ENCODE peak calls at places on chromosomes 11 and 22, in seven cellular contexts. One of them, this sample, is unnamed.

GRCh38 chr22:36467946-36468345 is 13.5 kb downstream of the TXN2 start:
- DNase-seq in endodermal cell: no peak
- DNase-seq in kidney: no peak
- DNase-seq in ovary: no peak
- DNase-seq in BJ: peak
- DNase-seq in thyroid gland: no peak
- DNase-seq in mucosa of descending colon: no peak
- DNase-seq in this sample: peak

GRCh38 chr11:121071456-121072236 is 29.4 kb upstream of the TECTA start:
- DNase-seq in endodermal cell: peak
- DNase-seq in BJ: no peak
- DNase-seq in mucosa of descending colon: no peak
- DNase-seq in thyroid gland: no peak
- DNase-seq in kidney: no peak
- DNase-seq in ovary: no peak
- DNase-seq in this sample: no peak

GRCh38 chr11:17382046-17382728 is 6.3 kb downstream of the KCNJ11 start:
- DNase-seq in ovary: no peak
- DNase-seq in thyroid gland: no peak
- DNase-seq in endodermal cell: no peak
- DNase-seq in BJ: no peak
- DNase-seq in mucosa of descending colon: no peak
- DNase-seq in kidney: no peak
- DNase-seq in this sample: peak

GRCh38 chr11:32082346-32082986 is 8.4 kb upstream of the RCN1 start:
- DNase-seq in BJ: no peak
- DNase-seq in kidney: no peak
- DNase-seq in endodermal cell: no peak
- DNase-seq in ovary: no peak
- DNase-seq in mucosa of descending colon: no peak
- DNase-seq in thyroid gland: no peak
- DNase-seq in this sample: no peak

GRCh38 chr11:63478896-63479295 is 12.1 kb downstream of the PLAAT5 start:
- DNase-seq in ovary: peak
- DNase-seq in mucosa of descending colon: no peak
- DNase-seq in kidney: no peak
- DNase-seq in endodermal cell: peak
- DNase-seq in BJ: peak
- DNase-seq in thyroid gland: peak
- DNase-seq in this sample: peak

GRCh38 chr22:42636506-42636905 is 3.9 kb downstream of the ATP5MGL start:
- DNase-seq in kidney: no peak
- DNase-seq in BJ: no peak
- DNase-seq in endodermal cell: no peak
- DNase-seq in ovary: no peak
- DNase-seq in thyroid gland: no peak
- DNase-seq in mucosa of descending colon: no peak
- DNase-seq in this sample: no peak

GRCh38 chr22:21823740-21824438 is 43.6 kb downstream of the MAPK1 start:
- DNase-seq in BJ: no peak
- DNase-seq in mucosa of descending colon: no peak
- DNase-seq in thyroid gland: no peak
- DNase-seq in ovary: no peak
- DNase-seq in kidney: no peak
- DNase-seq in endodermal cell: no peak
- DNase-seq in this sample: peak

GRCh38 chr11:70416881-70417280 is 18.6 kb downstream of the CTTN start:
- DNase-seq in endodermal cell: no peak
- DNase-seq in BJ: no peak
- DNase-seq in kidney: no peak
- DNase-seq in ovary: no peak
- DNase-seq in thyroid gland: no peak
- DNase-seq in mucosa of descending colon: no peak
- DNase-seq in this sample: no peak

GRCh38 chr11:2128102-2128511 is 11.1 kb downstream of the IGF2 start:
- DNase-seq in thyroid gland: no peak
- DNase-seq in ovary: no peak
- DNase-seq in endodermal cell: no peak
- DNase-seq in BJ: no peak
- DNase-seq in kidney: no peak
- DNase-seq in mucosa of descending colon: peak
- DNase-seq in this sample: no peak

GRCh38 chr11:16034074-16034473 is 322.3 kb downstream of the SOX6 start:
- DNase-seq in BJ: no peak
- DNase-seq in endodermal cell: no peak
- DNase-seq in kidney: no peak
- DNase-seq in ovary: no peak
- DNase-seq in mucosa of descending colon: no peak
- DNase-seq in thyroid gland: no peak
- DNase-seq in this sample: no peak

GRCh38 chr11:73189315-73189714 is 28.8 kb upstream of the P2RY2 start:
- DNase-seq in thyroid gland: no peak
- DNase-seq in ovary: no peak
- DNase-seq in endodermal cell: no peak
- DNase-seq in mucosa of descending colon: no peak
- DNase-seq in kidney: peak
- DNase-seq in BJ: no peak
- DNase-seq in this sample: no peak

GRCh38 chr11:12900496-12900895 is 108.6 kb upstream of the RASSF10 start:
- DNase-seq in BJ: peak
- DNase-seq in thyroid gland: no peak
- DNase-seq in endodermal cell: no peak
- DNase-seq in mucosa of descending colon: no peak
- DNase-seq in kidney: no peak
- DNase-seq in ovary: no peak
- DNase-seq in this sample: peak

GRCh38 chr22:19525116-19525660 is 978 bp upstream of the CLDN5 start:
- DNase-seq in kidney: no peak
- DNase-seq in endodermal cell: no peak
- DNase-seq in ovary: no peak
- DNase-seq in thyroid gland: no peak
- DNase-seq in mucosa of descending colon: no peak
- DNase-seq in BJ: no peak
- DNase-seq in this sample: no peak

GRCh38 chr11:114036156-114036811 is 23.2 kb upstream of the ZBTB16 start:
- DNase-seq in thyroid gland: peak
- DNase-seq in endodermal cell: peak
- DNase-seq in ovary: peak
- DNase-seq in mucosa of descending colon: peak
- DNase-seq in kidney: peak
- DNase-seq in BJ: no peak
- DNase-seq in this sample: peak
- H3K4me3 ChIP-seq in thyroid gland: peak
- H3K4me3 ChIP-seq in endodermal cell: no peak
- H3K4me3 ChIP-seq in ovary: peak
- H3K4me3 ChIP-seq in mucosa of descending colon: no peak
- H3K4me3 ChIP-seq in kidney: peak
- H3K4me3 ChIP-seq in BJ: peak
- H3K4me3 ChIP-seq in this sample: peak

DNA sequence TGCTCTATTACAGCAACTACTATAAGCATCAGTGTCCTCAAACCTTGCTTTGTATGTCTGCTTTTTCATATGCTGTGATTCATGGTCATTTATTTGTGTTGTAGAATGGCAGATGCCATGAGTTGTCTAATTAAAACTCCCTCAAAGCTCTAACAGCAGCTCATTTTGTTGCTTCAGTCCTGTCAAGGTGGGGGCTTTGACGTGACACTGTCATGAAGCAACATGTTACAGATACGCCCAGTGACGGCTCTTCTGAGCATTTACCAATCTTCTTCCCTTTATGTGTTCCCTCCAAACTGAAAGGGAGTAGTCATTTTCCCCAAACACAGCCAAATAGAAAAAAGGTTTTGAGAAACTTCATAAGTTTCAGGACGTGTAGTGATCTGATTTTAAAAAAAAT is 106.7 kb downstream of the DBX1 start:
- DNase-seq in kidney: no peak
- DNase-seq in mucosa of descending colon: no peak
- DNase-seq in BJ: no peak
- DNase-seq in endodermal cell: no peak
- DNase-seq in thyroid gland: no peak
- DNase-seq in ovary: no peak
- DNase-seq in this sample: no peak
- TF ChIP-seq CTCF in kidney: no peak
- TF ChIP-seq CTCF in mucosa of descending colon: no peak
- TF ChIP-seq CTCF in BJ: no peak
- TF ChIP-seq CTCF in endodermal cell: no peak
- TF ChIP-seq CTCF in thyroid gland: no peak
- TF ChIP-seq CTCF in ovary: no peak
- TF ChIP-seq CTCF in this sample: no peak

GRCh38 chr22:46084943-46085830 is 65.1 kb upstream of the PPARA start:
- DNase-seq in kidney: peak
- DNase-seq in thyroid gland: peak
- DNase-seq in mucosa of descending colon: peak
- DNase-seq in ovary: peak
- DNase-seq in endodermal cell: no peak
- DNase-seq in BJ: no peak
- DNase-seq in this sample: peak

GRCh38 chr22:46082633-46083032 is 67.7 kb upstream of the PPARA start:
- DNase-seq in ovary: no peak
- DNase-seq in endodermal cell: no peak
- DNase-seq in thyroid gland: no peak
- DNase-seq in kidney: no peak
- DNase-seq in mucosa of descending colon: no peak
- DNase-seq in BJ: no peak
- DNase-seq in this sample: no peak

GRCh38 chr22:46081831-46082210 is 68.5 kb upstream of the PPARA start:
- DNase-seq in ovary: no peak
- DNase-seq in BJ: no peak
- DNase-seq in thyroid gland: no peak
- DNase-seq in kidney: peak
- DNase-seq in mucosa of descending colon: peak
- DNase-seq in endodermal cell: no peak
- DNase-seq in this sample: no peak

GRCh38 chr22:46084376-46084775 is 66.0 kb upstream of the PPARA start:
- DNase-seq in BJ: no peak
- DNase-seq in thyroid gland: no peak
- DNase-seq in mucosa of descending colon: peak
- DNase-seq in endodermal cell: no peak
- DNase-seq in ovary: no peak
- DNase-seq in kidney: peak
- DNase-seq in this sample: no peak

DNA sequence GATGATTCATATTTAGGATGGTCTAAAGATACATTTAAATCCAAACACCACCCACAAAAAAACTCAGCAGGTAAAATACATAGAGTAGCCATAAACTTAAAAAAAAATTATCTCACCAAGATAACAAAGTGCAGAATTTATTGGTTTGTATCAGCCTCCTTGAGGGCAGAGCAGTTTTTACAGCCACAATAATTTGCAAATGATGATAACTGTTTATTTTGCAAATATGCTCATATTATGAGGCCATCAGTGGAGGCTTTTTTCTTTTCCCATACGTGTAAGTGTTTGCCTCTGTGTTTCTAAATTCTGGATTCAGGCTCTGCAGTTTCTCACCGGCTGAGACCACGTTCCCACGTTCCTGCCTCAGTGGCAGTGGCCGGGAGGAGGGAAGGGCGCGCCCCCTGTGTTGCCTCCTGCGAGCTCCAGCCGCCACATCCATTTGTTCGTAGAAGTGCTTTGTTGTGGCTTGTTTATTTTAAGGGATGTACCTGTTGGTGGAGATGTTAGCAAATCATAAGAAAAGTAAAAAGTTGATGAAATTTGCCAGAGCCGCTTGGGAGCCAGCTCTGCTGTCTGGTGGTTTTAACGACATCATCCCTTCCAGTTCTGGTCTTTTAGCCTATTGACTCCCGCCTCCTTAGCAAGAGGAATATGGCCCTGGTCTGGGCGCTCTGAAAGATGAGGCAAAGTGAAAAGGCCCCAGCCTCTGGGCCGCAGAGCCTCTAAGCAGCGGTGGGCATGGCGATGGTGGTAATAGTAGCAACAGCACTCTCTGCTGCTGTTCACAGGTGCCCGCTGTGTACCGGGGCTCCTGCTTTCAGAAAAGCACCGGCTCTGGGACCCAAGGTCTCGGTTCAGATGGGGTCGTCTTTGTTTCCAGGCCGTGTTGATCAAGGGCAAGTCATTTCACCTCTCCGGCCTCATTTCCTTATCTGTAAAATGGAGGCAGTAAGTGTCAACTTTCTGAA is 66.7 kb upstream of the PPARA start:
- DNase-seq in mucosa of descending colon: peak
- DNase-seq in ovary: no peak
- DNase-seq in thyroid gland: no peak
- DNase-seq in kidney: peak
- DNase-seq in endodermal cell: no peak
- DNase-seq in BJ: no peak
- DNase-seq in this sample: no peak
- H3K4me3 ChIP-seq in mucosa of descending colon: no peak
- H3K4me3 ChIP-seq in ovary: peak
- H3K4me3 ChIP-seq in thyroid gland: no peak
- H3K4me3 ChIP-seq in kidney: peak
- H3K4me3 ChIP-seq in endodermal cell: no peak
- H3K4me3 ChIP-seq in BJ: peak
- H3K4me3 ChIP-seq in this sample: peak

GRCh38 chr22:37930270-37930951 is 23.0 kb downstream of the C22orf23 start:
- DNase-seq in endodermal cell: peak
- DNase-seq in ovary: no peak
- DNase-seq in thyroid gland: peak
- DNase-seq in mucosa of descending colon: no peak
- DNase-seq in kidney: peak
- DNase-seq in BJ: no peak
- DNase-seq in this sample: peak
- TF ChIP-seq CTCF in endodermal cell: peak
- TF ChIP-seq CTCF in ovary: no peak
- TF ChIP-seq CTCF in thyroid gland: no peak
- TF ChIP-seq CTCF in mucosa of descending colon: no peak
- TF ChIP-seq CTCF in kidney: peak
- TF ChIP-seq CTCF in BJ: peak
- TF ChIP-seq CTCF in this sample: peak

This sample was measured in foreskin fibroblast.